ENCODE peak calls at places on chromosomes 6 and 20, in seven cellular contexts. Y, V, J, I, W, S and R are unnamed samples.

GRCh38 chr6:169830876-169831275 is 79.5 kb downstream of the ERMARD start:
- DNase-seq in Y (no peak), V (no peak), J (no peak), I (no peak), W (no peak), S (no peak), R (no peak)

GRCh38 chr6:157669747-157670216 is 153.3 kb upstream of the SNX9 start:
- DNase-seq in Y (peak; percentile 66), V (no peak), J (no peak), I (peak; percentile 83), W (peak; percentile 83), S (no peak), R (peak; percentile 61)

GRCh38 chr20:55103188-55103587 is 627.8 kb downstream of the DOK5 start:
- DNase-seq in Y (no peak), V (no peak), J (no peak), I (no peak), W (no peak), S (no peak), R (no peak)

GRCh38 chr20:59955131-59955796 is 3.0 kb upstream of the CDH26 start:
- DNase-seq in Y (no peak), V (no peak), J (no peak), I (no peak), W (peak; percentile 14), S (no peak), R (no peak)

GRCh38 chr6:34301408-34301807 is 52.6 kb upstream of the SMIM29 start:
- DNase-seq in Y (peak; percentile 22), V (no peak), J (no peak), I (peak; percentile 91), W (peak; percentile 99), S (peak; percentile 12), R (peak; percentile 59)

GRCh38 chr6:53939830-53940229 is 145.0 kb downstream of the LRRC1 start:
- DNase-seq in Y (no peak), V (no peak), J (no peak), I (no peak), W (no peak), S (no peak), R (no peak)

GRCh38 chr6:165515963-165516624 is 146.9 kb downstream of the PDE10A start:
- DNase-seq in Y (peak; percentile 70), V (no peak), J (no peak), I (no peak), W (peak; percentile 40), S (no peak), R (peak; percentile 25)

GRCh38 chr6:57255451-57256181 is 33.5 kb upstream of the RAB23 start:
- DNase-seq in Y (no peak), V (no peak), J (no peak), I (no peak), W (no peak), S (no peak), R (no peak)

GRCh38 chr6:116087437-116088027 is 13.1 kb upstream of the NT5DC1 start:
- DNase-seq in Y (peak; percentile 37), V (no peak), J (no peak), I (no peak), W (peak; percentile 39), S (peak; percentile 57), R (peak; percentile 28)

GRCh38 chr6:39214846-39215639 is 14.2 kb downstream of the KCNK5 start:
- DNase-seq in Y (no peak), V (peak; percentile 96), J (no peak), I (no peak), W (no peak), S (no peak), R (no peak)

GRCh38 chr6:71012871-71013456 is 56.1 kb upstream of the B3GAT2 start:
- DNase-seq in Y (peak; percentile 17), V (peak; percentile 24), J (no peak), I (no peak), W (peak; percentile 65), S (peak; percentile 21), R (peak; percentile 28)

GRCh38 chr6:33425668-33426577 is 6.1 kb downstream of the SYNGAP1 start:
- DNase-seq in Y (peak; percentile 82), V (peak; percentile 53), J (peak; percentile 79), I (peak; percentile 92), W (peak; percentile 83), S (no peak), R (peak; percentile 80)

GRCh38 chr6:63571883-63572732 is at the start of the genes LOC128125822 and PTP4A1:
- DNase-seq in Y (peak; percentile 98), V (peak; percentile 85), J (peak; percentile 96), I (peak; percentile 99), W (peak; percentile 98), S (peak; percentile 89), R (peak; percentile 96)

GRCh38 chr6:13436691-13437568 is 50.5 kb downstream of the GFOD1 start:
- DNase-seq in Y (peak; percentile 27), V (no peak), J (no peak), I (peak; percentile 40), W (peak; percentile 75), S (no peak), R (no peak)